ENCODE peak calls at places on chromosomes 16 and 17, in six cellular contexts. Y is GM12878, L is HepG2, O is A549, I is K562, Z is H1. C is an unnamed sample.
A peak's percentile ranks its signal among the peaks of the same experiment; 100 is the strongest.

GRCh38 chr17:4833941-4834501 is 881 bp downstream of the MINK1 start:
- DNase-seq in Y (no peak), L (peak; percentile 68), O (no peak), I (no peak), Z (no peak), C (peak; percentile 44)

GRCh38 chr16:69057400-69058378 is 47.8 kb upstream of the HAS3 start:
- DNase-seq in Y (peak; percentile 59), L (no peak), O (peak; percentile 92), I (no peak), Z (no peak), C (peak; percentile 25)

GRCh38 chr16:85759136-85759535 is 8.2 kb upstream of the C16orf74 start:
- DNase-seq in Y (no peak), L (no peak), O (no peak), I (no peak), Z (no peak), C (no peak)

GRCh38 chr16:64311241-64311640 is 810.6 kb downstream of the CDH11 start:
- DNase-seq in Y (no peak), L (no peak), O (no peak), I (no peak), Z (no peak), C (no peak)

GRCh38 chr17:73342549-73343167 is 30.9 kb upstream of the CDC42EP4 start:
- DNase-seq in Y (no peak), L (no peak), O (peak; percentile 64), I (no peak), Z (no peak), C (no peak)

GRCh38 chr17:75876938-75877751 is 1.2 kb downstream of the TRIM47 start:
- DNase-seq in Y (no peak), L (peak; percentile 74), O (peak; percentile 85), I (no peak), Z (peak; percentile 70), C (peak; percentile 62)

GRCh38 chr17:47707056-47707791 is 13.3 kb downstream of the TBKBP1 start:
- DNase-seq in Y (no peak), L (peak; percentile 32), O (no peak), I (no peak), Z (no peak), C (no peak)

GRCh38 chr17:31398381-31399275 is 7.2 kb downstream of the RAB11FIP4 start:
- DNase-seq in Y (no peak), L (no peak), O (no peak), I (no peak), Z (peak; percentile 38), C (no peak)

GRCh38 chr17:29250666-29251065 is 4.0 kb downstream of the CRYBA1 start:
- DNase-seq in Y (no peak), L (no peak), O (no peak), I (no peak), Z (no peak), C (no peak)

GRCh38 chr17:12856451-12856850 is 67.2 kb downstream of the ARHGAP44 start:
- DNase-seq in Y (no peak), L (no peak), O (no peak), I (no peak), Z (no peak), C (no peak)

GRCh38 chr17:73362697-73363096 is 50.9 kb upstream of the CDC42EP4 start:
- DNase-seq in Y (no peak), L (no peak), O (no peak), I (peak; percentile 41), Z (peak; percentile 72), C (no peak)

GRCh38 chr17:57629470-57629869 is 115.6 kb downstream of the CCDC182 start:
- DNase-seq in Y (peak; percentile 37), L (no peak), O (no peak), I (no peak), Z (no peak), C (no peak)

GRCh38 chr17:5922476-5922875 is 147.7 kb upstream of the WSCD1 start:
- DNase-seq in Y (no peak), L (no peak), O (no peak), I (no peak), Z (no peak), C (no peak)

GRCh38 chr16:982152-983043 is 828 bp downstream of the SOX8 start:
- DNase-seq in Y (no peak), L (no peak), O (no peak), I (no peak), Z (peak; percentile 64), C (peak; percentile 43)

GRCh38 chr17:18364166-18364565 is 816 bp upstream of the SHMT1 start:
- DNase-seq in Y (no peak), L (no peak), O (no peak), I (no peak), Z (no peak), C (no peak)

GRCh38 chr16:29702307-29702706 is 23.3 kb downstream of the QPRT start:
- DNase-seq in Y (peak; percentile 35), L (no peak), O (no peak), I (no peak), Z (no peak), C (no peak)

GRCh38 chr16:29701214-29701555 is 22.2 kb downstream of the QPRT start:
- DNase-seq in Y (no peak), L (no peak), O (no peak), I (no peak), Z (no peak), C (no peak)

GRCh38 chr16:29698484-29699323 is 19.7 kb downstream of the QPRT start:
- DNase-seq in Y (no peak), L (no peak), O (no peak), I (no peak), Z (no peak), C (no peak)

GRCh38 chr16:29699324-29700219 is 20.6 kb downstream of the QPRT start:
- DNase-seq in Y (no peak), L (no peak), O (no peak), I (no peak), Z (no peak), C (no peak)

GRCh38 chr16:29700253-29700987 is 21.4 kb downstream of the QPRT start:
- DNase-seq in Y (no peak), L (peak; percentile 71), O (peak; percentile 96), I (peak; percentile 85), Z (peak; percentile 84), C (peak; percentile 88)
- TF ChIP-seq USF2 in Y (no peak), L (no peak), O (no peak), I (no peak), Z (no peak), C (no peak)

DNA sequence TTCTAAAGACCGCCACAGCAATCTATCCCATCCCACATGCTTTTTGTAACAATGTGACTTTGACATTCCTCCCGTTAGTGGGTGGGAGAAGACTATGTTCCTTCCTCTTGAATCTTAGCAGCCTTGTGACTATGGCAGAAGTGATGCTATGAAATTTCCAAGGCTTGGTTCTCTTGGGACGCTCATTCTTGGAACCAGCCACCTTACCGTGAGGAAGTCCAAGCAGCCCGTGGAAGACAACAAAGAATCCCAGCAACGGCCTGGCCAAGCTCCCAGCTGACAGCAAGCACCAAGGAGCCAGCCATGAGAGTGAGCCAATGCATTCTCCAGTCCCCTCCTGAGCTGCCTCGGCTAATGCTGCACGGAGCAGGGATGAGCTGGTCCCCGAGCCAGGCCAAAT is 62.3 kb downstream of the VPS53 start:
- DNase-seq in Y (no peak), L (no peak), O (no peak), I (no peak), Z (no peak), C (no peak)
- TF ChIP-seq EP300 in Y (no peak), L (no peak), O (no peak), I (no peak), Z (no peak), C (no peak)

DNA sequence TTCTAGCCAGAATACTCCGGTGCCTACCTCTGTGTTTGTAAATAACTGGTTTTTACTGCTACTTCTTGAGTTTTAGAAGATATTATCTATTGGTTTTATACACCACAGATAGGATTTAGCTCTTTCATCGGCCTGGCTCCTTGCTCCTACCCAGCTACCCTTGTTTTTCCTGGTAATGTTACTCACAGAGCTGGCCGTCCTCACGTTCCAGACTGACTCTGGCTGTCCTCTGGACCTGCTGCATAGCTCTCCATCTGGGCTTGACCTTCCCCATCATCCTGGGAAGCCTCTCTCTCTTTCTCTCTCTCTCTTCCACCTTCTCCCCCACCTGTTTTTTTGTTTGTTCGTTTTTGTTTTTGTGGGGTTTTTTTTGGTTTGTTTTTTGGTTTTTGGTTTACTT is 51.5 kb downstream of the MPRIP start:
- DNase-seq in Y (no peak), L (no peak), O (no peak), I (no peak), Z (no peak), C (no peak)
- TF ChIP-seq USF2 in Y (no peak), L (no peak), O (no peak), I (no peak), Z (no peak), C (no peak)

GRCh38 chr17:7836596-7837374 is 2.8 kb downstream of the KDM6B start:
- DNase-seq in Y (peak; percentile 73), L (peak; percentile 99), O (peak; percentile 87), I (peak; percentile 75), Z (peak; percentile 95), C (peak; percentile 85)
- TF ChIP-seq EP300 in Y (peak; percentile 26), L (peak; percentile 96), O (no peak), I (peak; percentile 53), Z (no peak), C (peak; percentile 66)

GRCh38 chr17:77959216-77959925 is 868 bp downstream of the TNRC6C start:
- DNase-seq in Y (no peak), L (no peak), O (peak; percentile 48), I (peak; percentile 48), Z (peak; percentile 61), C (peak; percentile 73)
- TF ChIP-seq USF2 in Y (no peak), L (no peak), O (no peak), I (no peak), Z (no peak), C (no peak)

GRCh38 chr16:3112058-3112880 is at the start of gene ZNF205:
- DNase-seq in Y (no peak), L (peak; percentile 70), O (peak; percentile 94), I (peak; percentile 84), Z (peak; percentile 92), C (peak; percentile 92)
- TF ChIP-seq EP300 in Y (no peak), L (peak; percentile 5), O (no peak), I (no peak), Z (no peak), C (no peak)

GRCh38 chr16:23420011-23420410 is 33.0 kb downstream of the COG7 start:
- DNase-seq in Y (no peak), L (no peak), O (no peak), I (no peak), Z (no peak), C (no peak)

GRCh38 chr16:23414731-23415130 is 38.3 kb downstream of the COG7 start:
- DNase-seq in Y (no peak), L (no peak), O (no peak), I (no peak), Z (no peak), C (no peak)

DNA sequence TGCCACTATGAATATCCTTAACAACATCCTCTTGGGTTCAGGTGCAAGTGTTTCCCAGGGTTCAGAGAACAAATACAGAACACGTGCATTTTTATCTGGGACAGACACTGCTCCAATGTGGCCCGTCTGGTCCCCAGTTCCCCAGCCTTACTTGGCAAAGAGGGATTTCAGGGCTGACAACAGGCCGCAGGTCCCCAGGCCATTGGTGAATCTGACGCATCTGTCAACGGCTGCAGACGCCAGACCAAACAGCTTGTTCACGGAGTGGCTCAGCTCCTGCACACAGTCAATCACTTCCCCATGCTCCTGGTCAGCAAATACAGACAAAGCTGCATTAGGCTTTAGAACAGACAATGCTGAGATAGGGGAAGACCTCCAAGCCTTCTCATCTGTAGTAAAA is 36.2 kb downstream of the COG7 start:
- DNase-seq in Y (no peak), L (no peak), O (no peak), I (no peak), Z (no peak), C (peak; percentile 45)
- TF ChIP-seq USF2 in Y (no peak), L (no peak), O (no peak), I (no peak), Z (no peak), C (no peak)

GRCh38 chr16:56643080-56643778 is 4.8 kb downstream of the MT1A start:
- DNase-seq in Y (no peak), L (peak; percentile 39), O (peak; percentile 80), I (peak; percentile 67), Z (peak; percentile 67), C (no peak)
- TF ChIP-seq EP300 in Y (no peak), L (no peak), O (no peak), I (no peak), Z (no peak), C (no peak)

C was measured in SK-N-SH.